ENCODE peak calls at places on chromosomes 7 and 10, in four cellular contexts. X is SK-N-SH, V is GM12878, Q is H1. O is an unnamed sample.

GRCh38 chr10:132309879-132310591 is 2.3 kb upstream of the STK32C start:
- DNase-seq in X (no peak), V (no peak), Q (no peak), O (no peak)

GRCh38 chr7:27064169-27064568 is 31.6 kb downstream of the HOXA1 start:
- DNase-seq in X (no peak), V (no peak), Q (no peak), O (no peak)

GRCh38 chr7:131557521-131558385 is 1.3 kb upstream of the PODXL start:
- DNase-seq in X (peak; percentile 86), V (no peak), Q (peak; percentile 75), O (no peak)

GRCh38 chr10:126736737-126737136 is 66.2 kb upstream of the C10orf90 start:
- DNase-seq in X (no peak), V (no peak), Q (no peak), O (no peak)

GRCh38 chr7:117186218-117186617 is 136.6 kb downstream of the WNT2 start:
- DNase-seq in X (no peak), V (no peak), Q (no peak), O (no peak)

GRCh38 chr7:27277628-27278027 is 35.0 kb downstream of the EVX1 start:
- DNase-seq in X (no peak), V (no peak), Q (no peak), O (peak; percentile 13)

GRCh38 chr10:125158528-125159485 is 1.6 kb downstream of the CTBP2 start:
- DNase-seq in X (peak; percentile 81), V (no peak), Q (no peak), O (peak; percentile 46)

GRCh38 chr7:22858640-22859561 is 36.3 kb upstream of the TOMM7 start:
- DNase-seq in X (no peak), V (no peak), Q (no peak), O (no peak)

GRCh38 chr10:89134963-89135362 is 72.2 kb downstream of the CH25H start:
- DNase-seq in X (no peak), V (peak; percentile 15), Q (no peak), O (no peak)

GRCh38 chr10:89129850-89130396 is 77.2 kb downstream of the CH25H start:
- DNase-seq in X (peak; percentile 48), V (no peak), Q (no peak), O (no peak)
- TF ChIP-seq NRF1 in X (no peak), V (no peak), Q (no peak), O (no peak)

GRCh38 chr10:78454123-78454645 is 420.5 kb downstream of the RPS24 start:
- DNase-seq in X (no peak), V (no peak), Q (no peak), O (no peak)
- TF ChIP-seq NRF1 in X (no peak), V (no peak), Q (no peak), O (no peak)

GRCh38 chr7:76022026-76022780 is 25.6 kb downstream of the STYXL1 start:
- DNase-seq in X (no peak), V (no peak), Q (no peak), O (no peak)
- TF ChIP-seq NRF1 in X (no peak), V (no peak), Q (no peak), O (no peak)

GRCh38 chr7:136086712-136087111 is 109.6 kb upstream of the MTPN start:
- DNase-seq in X (peak; percentile 43), V (peak; percentile 30), Q (peak; percentile 62), O (peak; percentile 84)
- TF ChIP-seq NRF1 in X (no peak), V (no peak), Q (no peak), O (no peak)

O was measured in K562.